ENCODE peak calls at places on chromosomes 16 and 17, in ten cellular contexts. A, N, Y, E, H, V, X, S, L and G are unnamed samples.
A peak's percentile ranks its signal among the peaks of the same experiment; 100 is the strongest.

GRCh38 chr17:37828313-37829124 is 83.7 kb upstream of the HNF1B start:
- DNase-seq in A (no peak), N (no peak), Y (no peak), E (no peak), H (no peak), V (no peak), X (peak; percentile 22), S (no peak), L (no peak), G (peak; percentile 13)

GRCh38 chr16:4450921-4451619 is 23.4 kb downstream of the NMRAL1 start:
- DNase-seq in A (no peak), N (no peak), Y (no peak), E (no peak), H (no peak), V (no peak), X (peak; percentile 45), S (no peak), L (no peak), G (no peak)

GRCh38 chr16:19657831-19658230 is 60.2 kb downstream of the KNOP1 start:
- DNase-seq in A (no peak), N (no peak), Y (no peak), E (no peak), H (no peak), V (no peak), X (no peak), S (no peak), L (no peak), G (no peak)

GRCh38 chr16:54026456-54026855 is 260.1 kb downstream of the IRX3 start:
- DNase-seq in A (no peak), N (no peak), Y (no peak), E (no peak), H (no peak), V (no peak), X (peak; percentile 27), S (no peak), L (no peak), G (peak; percentile 28)

GRCh38 chr17:18184143-18185007 is 747 bp downstream of the ALKBH5 start:
- DNase-seq in A (peak; percentile 61), N (peak; percentile 56), Y (peak; percentile 71), E (peak; percentile 56), H (peak; percentile 84), V (peak; percentile 82), X (peak; percentile 73), S (peak; percentile 54), L (peak; percentile 77), G (peak; percentile 33)

GRCh38 chr16:88999457-89000206 is 22.6 kb upstream of the CBFA2T3 start:
- DNase-seq in A (no peak), N (no peak), Y (no peak), E (no peak), H (no peak), V (peak; percentile 37), X (no peak), S (no peak), L (no peak), G (no peak)

GRCh38 chr17:56230660-56231059 is 77.4 kb downstream of the ANKFN1 start:
- DNase-seq in A (no peak), N (no peak), Y (no peak), E (no peak), H (no peak), V (no peak), X (peak; percentile 6), S (peak; percentile 27), L (no peak), G (peak; percentile 25)

GRCh38 chr16:50472472-50472871 is 75.7 kb upstream of the NKD1 start:
- DNase-seq in A (no peak), N (no peak), Y (no peak), E (no peak), H (no peak), V (no peak), X (no peak), S (no peak), L (no peak), G (no peak)

GRCh38 chr16:67942200-67942509 is 1.8 kb downstream of the LCAT start:
- DNase-seq in A (no peak), N (no peak), Y (peak; percentile 65), E (no peak), H (no peak), V (no peak), X (peak; percentile 64), S (peak; percentile 27), L (no peak), G (peak; percentile 44)

GRCh38 chr16:69564845-69565610 is 738 bp upstream of the NFAT5 start:
- DNase-seq in A (no peak), N (no peak), Y (no peak), E (no peak), H (no peak), V (no peak), X (peak; percentile 23), S (no peak), L (no peak), G (peak; percentile 11)

GRCh38 chr16:82741073-82741615 is 114.4 kb downstream of the CDH13 start:
- DNase-seq in A (no peak), N (no peak), Y (no peak), E (no peak), H (no peak), V (no peak), X (peak; percentile 41), S (no peak), L (no peak), G (no peak)

GRCh38 chr16:2516391-2517240 is 2.9 kb downstream of the ATP6V0C start:
- DNase-seq in A (peak; percentile 39), N (no peak), Y (no peak), E (no peak), H (no peak), V (peak; percentile 65), X (peak; percentile 62), S (peak; percentile 50), L (peak; percentile 71), G (no peak)

GRCh38 chr17:55158439-55158838 is 106.3 kb upstream of the HLF start:
- DNase-seq in A (no peak), N (no peak), Y (no peak), E (no peak), H (no peak), V (no peak), X (no peak), S (no peak), L (no peak), G (peak; percentile 44)

GRCh38 chr17:58527949-58528348 is 13.5 kb upstream of the MTMR4 start:
- DNase-seq in A (no peak), N (no peak), Y (no peak), E (no peak), H (no peak), V (no peak), X (no peak), S (no peak), L (no peak), G (peak; percentile 78)

GRCh38 chr16:15759070-15759469 is 97.8 kb downstream of the MYH11 start:
- DNase-seq in A (no peak), N (no peak), Y (no peak), E (no peak), H (no peak), V (no peak), X (no peak), S (no peak), L (no peak), G (no peak)

DNA sequence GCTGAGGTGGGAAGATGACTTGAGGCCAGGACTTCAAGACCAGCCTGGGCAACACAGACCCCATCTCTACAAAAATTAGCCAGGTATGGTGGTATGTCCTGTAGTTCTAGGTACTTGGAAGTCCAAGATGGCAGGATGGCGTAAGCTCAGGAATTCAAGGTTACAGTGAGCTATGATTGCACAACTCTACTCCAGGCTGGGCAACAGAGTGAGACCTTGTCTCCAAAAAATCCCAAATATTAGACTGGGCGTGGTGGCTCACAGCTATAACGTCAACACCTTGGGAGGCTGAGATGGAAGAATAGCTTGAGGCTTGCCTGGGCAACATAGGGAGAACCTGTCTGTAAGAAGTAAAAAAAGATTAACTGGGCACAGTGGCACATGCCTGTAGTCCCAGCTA is 30.8 kb downstream of the SUZ12 start:
- DNase-seq in A (no peak), N (no peak), Y (no peak), E (no peak), H (no peak), V (no peak), X (no peak), S (no peak), L (no peak), G (no peak)
- H3K4me3 ChIP-seq in A (no peak overlapping the region), N (no peak overlapping the region), Y (no peak overlapping the region), E (no peak overlapping the region), H (no peak overlapping the region), V (no peak overlapping the region), X (no peak overlapping the region), S (no peak overlapping the region), L (no peak overlapping the region), G (no peak overlapping the region)

GRCh38 chr17:73643846-73644144 is 450 bp downstream of the SDK2 start:
- DNase-seq in A (no peak), N (no peak), Y (no peak), E (no peak), H (no peak), V (no peak), X (peak; percentile 1), S (no peak), L (no peak), G (no peak)
- TF ChIP-seq CTCF in A (no peak), N (no peak), Y (no peak), E (no peak), H (no peak), V (no peak), X (no peak), S (no peak), L (no peak), G (no peak)

GRCh38 chr17:6755731-6756184 is at the start of gene XAF1:
- DNase-seq in A (peak; percentile 43), N (peak; percentile 46), Y (peak; percentile 64), E (peak; percentile 61), H (no peak), V (no peak), X (peak; percentile 73), S (no peak), L (peak; percentile 52), G (peak; percentile 70)
- H3K4me3 ChIP-seq in A (peak within 1 kb of the TSS; percentile 56), N (peak within 1 kb of the TSS; percentile 62), Y (peak within 1 kb of the TSS; percentile 70), E (peak within 1 kb of the TSS; percentile 50), H (peak within 1 kb of the TSS; percentile 71), V (peak within 1 kb of the TSS; percentile 10), X (peak within 1 kb of the TSS; percentile 72), S (peak within 1 kb of the TSS; percentile 63), L (peak within 1 kb of the TSS; percentile 73), G (peak within 1 kb of the TSS; percentile 70)

GRCh38 chr17:64618848-64619247 is 43.3 kb downstream of the SMURF2 start:
- DNase-seq in A (no peak), N (no peak), Y (no peak), E (no peak), H (no peak), V (no peak), X (no peak), S (no peak), L (no peak), G (no peak)

GRCh38 chr17:64625541-64625940 is 36.6 kb downstream of the SMURF2 start:
- DNase-seq in A (no peak), N (no peak), Y (no peak), E (no peak), H (no peak), V (no peak), X (no peak), S (no peak), L (no peak), G (no peak)

GRCh38 chr17:64626827-64627226 is 35.3 kb downstream of the SMURF2 start:
- DNase-seq in A (no peak), N (no peak), Y (no peak), E (no peak), H (no peak), V (no peak), X (no peak), S (no peak), L (no peak), G (no peak)

GRCh38 chr17:64621772-64622171 is 40.3 kb downstream of the SMURF2 start:
- DNase-seq in A (no peak), N (no peak), Y (no peak), E (no peak), H (no peak), V (no peak), X (no peak), S (no peak), L (no peak), G (no peak)

GRCh38 chr17:64622931-64623654 is 39.0 kb downstream of the SMURF2 start:
- DNase-seq in A (no peak), N (no peak), Y (no peak), E (no peak), H (no peak), V (no peak), X (peak; percentile 84), S (no peak), L (no peak), G (peak; percentile 86)
- TF ChIP-seq CTCF in A (no peak), N (no peak), Y (no peak), E (no peak), H (no peak), V (no peak), X (no peak), S (no peak), L (no peak), G (no peak)